ENCODE peak calls at places on chromosomes 7 and 10, in five cellular contexts. One of them, this sample, is unnamed.

GRCh38 chr10:9038146-9038714 is 983.7 kb downstream of the GATA3 start:
- DNase-seq in HepG2: no peak
- DNase-seq in A549: no peak
- DNase-seq in GM12878: no peak
- DNase-seq in SK-N-SH: no peak
- DNase-seq in this sample: no peak

GRCh38 chr10:114607358-114607998 is 50.6 kb downstream of the ABLIM1 start:
- DNase-seq in HepG2: no peak
- DNase-seq in A549: no peak
- DNase-seq in GM12878: no peak
- DNase-seq in SK-N-SH: no peak
- DNase-seq in this sample: peak; percentile 56

GRCh38 chr7:37322831-37323230 is 125.8 kb downstream of the ELMO1 start:
- DNase-seq in HepG2: no peak
- DNase-seq in A549: no peak
- DNase-seq in GM12878: no peak
- DNase-seq in SK-N-SH: no peak
- DNase-seq in this sample: no peak

GRCh38 chr10:21535494-21535818 is 1.4 kb downstream of the MLLT10 start:
- DNase-seq in HepG2: no peak
- DNase-seq in A549: no peak
- DNase-seq in GM12878: no peak
- DNase-seq in SK-N-SH: no peak
- DNase-seq in this sample: no peak

GRCh38 chr10:3347413-3348147 is 175.0 kb upstream of the PITRM1 start:
- DNase-seq in HepG2: peak; percentile 9
- DNase-seq in A549: no peak
- DNase-seq in GM12878: no peak
- DNase-seq in SK-N-SH: no peak
- DNase-seq in this sample: no peak

GRCh38 chr7:131057015-131057518 is 270.6 kb upstream of the MKLN1 start:
- DNase-seq in HepG2: peak; percentile 89
- DNase-seq in A549: no peak
- DNase-seq in GM12878: no peak
- DNase-seq in SK-N-SH: no peak
- DNase-seq in this sample: peak; percentile 86

GRCh38 chr10:100567249-100567648 is 31.5 kb downstream of the HIF1AN start:
- DNase-seq in HepG2: no peak
- DNase-seq in A549: no peak
- DNase-seq in GM12878: no peak
- DNase-seq in SK-N-SH: no peak
- DNase-seq in this sample: no peak

GRCh38 chr7:110007316-110007910 is 1083.5 kb upstream of the LRRN3 start:
- DNase-seq in HepG2: no peak
- DNase-seq in A549: no peak
- DNase-seq in GM12878: no peak
- DNase-seq in SK-N-SH: no peak
- DNase-seq in this sample: no peak

GRCh38 chr7:29364661-29365060 is 170.1 kb downstream of the CHN2 start:
- DNase-seq in HepG2: no peak
- DNase-seq in A549: no peak
- DNase-seq in GM12878: no peak
- DNase-seq in SK-N-SH: no peak
- DNase-seq in this sample: no peak

GRCh38 chr10:95542330-95542729 is 18.8 kb downstream of the SORBS1 start:
- DNase-seq in HepG2: no peak
- DNase-seq in A549: no peak
- DNase-seq in GM12878: no peak
- DNase-seq in SK-N-SH: no peak
- DNase-seq in this sample: no peak

GRCh38 chr7:83532229-83532628 is 116.7 kb downstream of the SEMA3E start:
- DNase-seq in HepG2: no peak
- DNase-seq in A549: peak; percentile 10
- DNase-seq in GM12878: no peak
- DNase-seq in SK-N-SH: no peak
- DNase-seq in this sample: peak; percentile 42

GRCh38 chr7:44150966-44151678 is 10.0 kb upstream of the MYL7 start:
- DNase-seq in HepG2: no peak
- DNase-seq in A549: no peak
- DNase-seq in GM12878: no peak
- DNase-seq in SK-N-SH: peak; percentile 15
- DNase-seq in this sample: no peak

GRCh38 chr10:79022565-79023488 is 45.9 kb upstream of the ZMIZ1 start:
- DNase-seq in HepG2: peak; percentile 65
- DNase-seq in A549: peak; percentile 32
- DNase-seq in GM12878: peak; percentile 12
- DNase-seq in SK-N-SH: peak; percentile 70
- DNase-seq in this sample: no peak

GRCh38 chr10:119651514-119652327 is 541 bp downstream of the BAG3 start:
- DNase-seq in HepG2: no peak
- DNase-seq in A549: no peak
- DNase-seq in GM12878: no peak
- DNase-seq in SK-N-SH: no peak
- DNase-seq in this sample: no peak

GRCh38 chr7:116984917-116985316 is 31.6 kb downstream of the ST7 start:
- DNase-seq in HepG2: peak; percentile 27
- DNase-seq in A549: peak; percentile 22
- DNase-seq in GM12878: no peak
- DNase-seq in SK-N-SH: peak; percentile 52
- DNase-seq in this sample: peak; percentile 28

GRCh38 chr10:5234106-5234877 is 37.7 kb downstream of the AKR1C4 start:
- DNase-seq in HepG2: peak; percentile 91
- DNase-seq in A549: peak; percentile 71
- DNase-seq in GM12878: no peak
- DNase-seq in SK-N-SH: no peak
- DNase-seq in this sample: peak; percentile 50

GRCh38 chr10:68301790-68302502 is 29.9 kb upstream of the HNRNPH3 start:
- DNase-seq in HepG2: peak; percentile 50
- DNase-seq in A549: peak; percentile 72
- DNase-seq in GM12878: peak; percentile 41
- DNase-seq in SK-N-SH: peak; percentile 59
- DNase-seq in this sample: peak; percentile 75

GRCh38 chr7:133300097-133300496 is 47.2 kb downstream of the EXOC4 start:
- DNase-seq in HepG2: no peak
- DNase-seq in A549: no peak
- DNase-seq in GM12878: no peak
- DNase-seq in SK-N-SH: no peak
- DNase-seq in this sample: no peak

GRCh38 chr10:29619273-29619672 is 15.5 kb downstream of the SVIL start:
- DNase-seq in HepG2: peak; percentile 75
- DNase-seq in A549: peak; percentile 30
- DNase-seq in GM12878: no peak
- DNase-seq in SK-N-SH: no peak
- DNase-seq in this sample: peak; percentile 83

GRCh38 chr10:29622382-29622885 is 12.3 kb downstream of the SVIL start:
- DNase-seq in HepG2: no peak
- DNase-seq in A549: no peak
- DNase-seq in GM12878: no peak
- DNase-seq in SK-N-SH: no peak
- DNase-seq in this sample: no peak

GRCh38 chr10:29618341-29619171 is 16.2 kb downstream of the SVIL start:
- DNase-seq in HepG2: peak; percentile 90
- DNase-seq in A549: peak; percentile 37
- DNase-seq in GM12878: no peak
- DNase-seq in SK-N-SH: no peak
- DNase-seq in this sample: peak; percentile 45

GRCh38 chr10:29621161-29621560 is 13.6 kb downstream of the SVIL start:
- DNase-seq in HepG2: peak; percentile 47
- DNase-seq in A549: peak; percentile 15
- DNase-seq in GM12878: no peak
- DNase-seq in SK-N-SH: no peak
- DNase-seq in this sample: peak; percentile 19

GRCh38 chr10:29620112-29620690 is 14.6 kb downstream of the SVIL start:
- DNase-seq in HepG2: no peak
- DNase-seq in A549: no peak
- DNase-seq in GM12878: no peak
- DNase-seq in SK-N-SH: no peak
- DNase-seq in this sample: no peak
- TF ChIP-seq RFX5 in HepG2: no peak
- TF ChIP-seq RFX5 in A549: no peak
- TF ChIP-seq RFX5 in GM12878: no peak
- TF ChIP-seq RFX5 in SK-N-SH: no peak
- TF ChIP-seq RFX5 in this sample: no peak

DNA sequence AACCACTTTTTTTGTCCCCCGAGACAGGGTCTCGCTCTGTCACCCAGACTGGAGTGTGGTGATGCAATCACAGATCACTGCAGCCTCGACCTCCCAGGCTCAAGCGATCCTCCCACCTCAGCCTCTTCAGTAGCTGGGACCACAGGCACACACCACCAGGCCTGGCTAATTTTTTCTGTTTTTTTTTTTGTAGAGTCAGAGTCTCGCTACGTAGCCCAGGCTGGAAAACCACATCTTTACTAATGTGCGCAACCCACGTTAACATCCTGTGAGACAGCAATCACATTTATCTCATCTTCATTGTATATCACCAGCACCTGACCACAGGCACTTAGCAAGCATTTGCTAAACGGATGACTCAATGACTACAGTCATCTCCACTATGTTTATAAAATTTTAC is 77.8 kb upstream of the ATP6V0A4 start:
- DNase-seq in HepG2: no peak
- DNase-seq in A549: no peak
- DNase-seq in GM12878: no peak
- DNase-seq in SK-N-SH: no peak
- DNase-seq in this sample: peak; percentile 96
- TF ChIP-seq RFX5 in HepG2: no peak
- TF ChIP-seq RFX5 in A549: no peak
- TF ChIP-seq RFX5 in GM12878: no peak
- TF ChIP-seq RFX5 in SK-N-SH: no peak
- TF ChIP-seq RFX5 in this sample: no peak

DNA sequence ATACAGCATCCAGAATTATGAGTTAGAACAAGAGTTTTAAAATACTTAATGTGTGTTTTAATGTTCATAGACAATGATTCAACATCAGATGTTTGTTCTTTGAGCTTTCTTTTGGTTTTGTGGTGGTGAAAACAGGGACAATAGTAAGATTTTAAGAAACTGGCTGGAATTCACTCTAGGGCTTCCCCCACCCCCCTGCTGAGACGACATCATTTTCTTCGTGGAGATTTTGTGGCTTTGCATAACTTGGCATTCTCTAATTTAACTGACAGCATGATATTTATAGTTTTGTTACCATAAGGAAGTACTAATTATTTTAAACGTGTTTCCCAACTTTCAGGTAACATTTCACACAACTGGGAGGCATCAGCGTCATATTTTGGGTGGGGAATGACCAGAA is 184.1 kb downstream of the BICC1 start:
- DNase-seq in HepG2: no peak
- DNase-seq in A549: no peak
- DNase-seq in GM12878: no peak
- DNase-seq in SK-N-SH: no peak
- DNase-seq in this sample: peak; percentile 20
- TF ChIP-seq RFX5 in HepG2: no peak
- TF ChIP-seq RFX5 in A549: no peak
- TF ChIP-seq RFX5 in GM12878: no peak
- TF ChIP-seq RFX5 in SK-N-SH: no peak
- TF ChIP-seq RFX5 in this sample: no peak

GRCh38 chr7:35277359-35277758 is 23.5 kb upstream of the TBX20 start:
- DNase-seq in HepG2: no peak
- DNase-seq in A549: no peak
- DNase-seq in GM12878: no peak
- DNase-seq in SK-N-SH: no peak
- DNase-seq in this sample: no peak

GRCh38 chr7:35286422-35286821 is 32.5 kb upstream of the TBX20 start:
- DNase-seq in HepG2: no peak
- DNase-seq in A549: no peak
- DNase-seq in GM12878: no peak
- DNase-seq in SK-N-SH: no peak
- DNase-seq in this sample: peak; percentile 2

GRCh38 chr7:35285799-35286198 is 31.9 kb upstream of the TBX20 start:
- DNase-seq in HepG2: no peak
- DNase-seq in A549: no peak
- DNase-seq in GM12878: no peak
- DNase-seq in SK-N-SH: peak; percentile 63
- DNase-seq in this sample: no peak

GRCh38 chr7:35280854-35281253 is 27.0 kb upstream of the TBX20 start:
- DNase-seq in HepG2: no peak
- DNase-seq in A549: no peak
- DNase-seq in GM12878: no peak
- DNase-seq in SK-N-SH: no peak
- DNase-seq in this sample: no peak
- TF ChIP-seq RFX5 in HepG2: no peak
- TF ChIP-seq RFX5 in A549: no peak
- TF ChIP-seq RFX5 in GM12878: no peak
- TF ChIP-seq RFX5 in SK-N-SH: no peak
- TF ChIP-seq RFX5 in this sample: no peak